ENCODE peak calls at places on chromosomes 3 and 15, in six cellular contexts. P, D, N, U, K and X are unnamed samples.

GRCh38 chr3:39103324-39103693 is 4.1 kb downstream of the GORASP1 start:
- DNase-seq in D (peak), K (no peak), N (no peak), U (peak), P (no peak), X (no peak)

GRCh38 chr3:110946810-110947209 is 124.8 kb upstream of the NECTIN3 start:
- DNase-seq in K (no peak), P (no peak), D (no peak), U (no peak), N (no peak), X (no peak)

GRCh38 chr3:133838916-133839800 is 33.5 kb downstream of the SRPRB start:
- DNase-seq in P (no peak), U (no peak), K (no peak), D (no peak), N (no peak), X (no peak)

GRCh38 chr3:191721983-191722382 is 261.0 kb downstream of the PYDC2 start:
- DNase-seq in D (no peak), P (no peak), K (no peak), N (no peak), U (no peak), X (no peak)

GRCh38 chr3:106534206-106534605 is 665.4 kb upstream of the CBLB start:
- DNase-seq in K (no peak), U (peak), N (no peak), D (no peak), P (no peak), X (no peak)

GRCh38 chr15:67097893-67098740 is 32.7 kb downstream of the SMAD3 start:
- DNase-seq in D (no peak), N (no peak), P (peak), U (peak), K (no peak), X (no peak)

GRCh38 chr3:120425196-120425595 is 25.6 kb downstream of the FSTL1 start:
- DNase-seq in P (no peak), D (no peak), U (no peak), K (no peak), N (no peak), X (no peak)

GRCh38 chr15:22941179-22941578 is 39.0 kb downstream of the CYFIP1 start:
- DNase-seq in K (no peak), N (no peak), P (no peak), U (no peak), D (no peak), X (no peak)

GRCh38 chr3:135867911-135868310 is 97.6 kb upstream of the PPP2R3A start:
- DNase-seq in D (no peak), N (no peak), K (no peak), P (no peak), U (no peak), X (no peak)

GRCh38 chr3:11459147-11459837 is 184.4 kb downstream of the VGLL4 start:
- DNase-seq in D (no peak), U (no peak), N (peak), P (no peak), K (no peak), X (no peak)

GRCh38 chr3:152399374-152399773 is 130.6 kb downstream of the MBNL1 start:
- DNase-seq in P (no peak), D (no peak), N (no peak), K (no peak), U (no peak), X (no peak)

GRCh38 chr3:129665024-129665768 is 58.7 kb upstream of the PLXND1 start:
- DNase-seq in N (peak), P (no peak), K (no peak), U (no peak), D (no peak), X (no peak)

GRCh38 chr15:72047020-72047419 is 70.9 kb downstream of the MYO9A start:
- DNase-seq in U (no peak), P (no peak), D (no peak), N (no peak), K (no peak), X (no peak)

GRCh38 chr3:162743091-162743490 is 1246.5 kb downstream of the OTOL1 start:
- DNase-seq in U (no peak), K (no peak), N (no peak), D (no peak), P (no peak), X (no peak)

GRCh38 chr3:156702367-156702766 is 28.0 kb downstream of the TIPARP start:
- DNase-seq in P (no peak), K (no peak), N (no peak), U (no peak), D (no peak), X (no peak)

GRCh38 chr15:80891006-80891405 is 98.6 kb downstream of the MESD start:
- DNase-seq in N (no peak), U (no peak), D (no peak), P (no peak), K (no peak), X (no peak)

GRCh38 chr15:92807971-92808571 is 92.1 kb upstream of the CHD2 start:
- DNase-seq in U (peak), N (no peak), P (peak), K (no peak), D (no peak), X (peak)

GRCh38 chr3:57918123-57918837 is 89.9 kb upstream of the FLNB start:
- DNase-seq in D (no peak), N (peak), K (no peak), P (no peak), U (no peak), X (no peak)

GRCh38 chr3:133038731-133039398 is 674 bp downstream of the TMEM108 start:
- DNase-seq in P (no peak), U (no peak), D (peak), N (no peak), K (no peak), X (peak)

GRCh38 chr15:50137330-50137761 is 18.3 kb upstream of the ATP8B4 start:
- DNase-seq in D (no peak), N (peak), K (no peak), U (no peak), P (no peak), X (no peak)

GRCh38 chr3:197554562-197555280 is 1.0 kb downstream of the BDH1 start:
- DNase-seq in N (peak), P (peak), U (peak), D (peak), K (peak), X (peak)

GRCh38 chr3:61444794-61445193 is 116.6 kb upstream of the PTPRG start:
- DNase-seq in U (no peak), N (no peak), D (no peak), P (no peak), K (no peak), X (no peak)

GRCh38 chr3:36906504-36907149 is 38.2 kb downstream of the TRANK1 start:
- DNase-seq in D (no peak), U (no peak), P (no peak), K (no peak), N (no peak), X (no peak)

GRCh38 chr3:138625707-138626365 is 17.3 kb downstream of the FAIM start:
- DNase-seq in D (no peak), K (no peak), P (no peak), N (peak), U (no peak), X (no peak)

GRCh38 chr15:29573197-29573838 is 248.9 kb downstream of the TJP1 start:
- DNase-seq in U (no peak), N (no peak), P (no peak), D (no peak), K (no peak), X (no peak)

GRCh38 chr3:16448691-16449090 is 64.8 kb downstream of the RFTN1 start:
- DNase-seq in P (peak), N (peak), U (no peak), K (no peak), D (peak), X (no peak)